ENCODE peak calls at places on chromosomes 12 and 14, in five cellular contexts. L is tibial artery, J is iPS DF 6.9, W is cardiac muscle cell, S is A549. M is an unnamed sample.

GRCh38 chr14:98181768-98182167 is 1090.2 kb downstream of the BCL11B start:
- DNase-seq in L (no peak), J (no peak), W (no peak), S (no peak), M (no peak)

GRCh38 chr14:50804181-50804721 is 26.7 kb downstream of the NIN start:
- DNase-seq in L (no peak), J (no peak), W (no peak), S (no peak), M (no peak)

GRCh38 chr12:112370156-112370555 is 12.1 kb downstream of the HECTD4 start:
- DNase-seq in L (no peak), J (no peak), W (no peak), S (no peak), M (no peak)

GRCh38 chr12:67915335-67915851 is 73.9 kb upstream of the IFNG-AS1 start:
- DNase-seq in L (no peak), J (no peak), W (no peak), S (no peak), M (no peak)

GRCh38 chr12:122830517-122831214 is 4.6 kb upstream of the HIP1R start:
- DNase-seq in L (no peak), J (no peak), W (no peak), S (peak; percentile 63), M (no peak)

GRCh38 chr12:57126061-57126460 is 2.2 kb upstream of the LRP1 start:
- DNase-seq in L (no peak), J (no peak), W (no peak), S (no peak), M (no peak)

GRCh38 chr12:45377815-45378214 is 161.9 kb downstream of the ANO6 start:
- DNase-seq in L (no peak), J (no peak), W (no peak), S (no peak), M (no peak)

GRCh38 chr14:62123959-62124358 is 361.7 kb downstream of the SNAPC1 start:
- DNase-seq in L (no peak), J (no peak), W (no peak), S (no peak), M (no peak)

GRCh38 chr12:76308866-76309265 is 39.3 kb downstream of the BBS10 start:
- DNase-seq in L (no peak), J (no peak), W (no peak), S (no peak), M (no peak)

GRCh38 chr14:59060841-59061240 is 127.6 kb upstream of the DAAM1 start:
- DNase-seq in L (no peak), J (no peak), W (no peak), S (no peak), M (no peak)

GRCh38 chr12:13211859-13212664 is 15.5 kb downstream of the EMP1 start:
- DNase-seq in L (peak; percentile 43), J (no peak), W (peak; percentile 74), S (peak; percentile 70), M (no peak)

GRCh38 chr14:95033851-95034622 is 123.3 kb downstream of the DICER1 start:
- DNase-seq in L (no peak), J (no peak), W (no peak), S (no peak), M (no peak)

GRCh38 chr14:34098045-34098984 is 147.4 kb upstream of the EGLN3 start:
- DNase-seq in L (peak; percentile 30), J (no peak), W (peak; percentile 19), S (peak; percentile 35), M (peak; percentile 62)

GRCh38 chr14:102375126-102375525 is 12.4 kb downstream of the TECPR2 start:
- DNase-seq in L (no peak), J (no peak), W (no peak), S (no peak), M (no peak)

DNA sequence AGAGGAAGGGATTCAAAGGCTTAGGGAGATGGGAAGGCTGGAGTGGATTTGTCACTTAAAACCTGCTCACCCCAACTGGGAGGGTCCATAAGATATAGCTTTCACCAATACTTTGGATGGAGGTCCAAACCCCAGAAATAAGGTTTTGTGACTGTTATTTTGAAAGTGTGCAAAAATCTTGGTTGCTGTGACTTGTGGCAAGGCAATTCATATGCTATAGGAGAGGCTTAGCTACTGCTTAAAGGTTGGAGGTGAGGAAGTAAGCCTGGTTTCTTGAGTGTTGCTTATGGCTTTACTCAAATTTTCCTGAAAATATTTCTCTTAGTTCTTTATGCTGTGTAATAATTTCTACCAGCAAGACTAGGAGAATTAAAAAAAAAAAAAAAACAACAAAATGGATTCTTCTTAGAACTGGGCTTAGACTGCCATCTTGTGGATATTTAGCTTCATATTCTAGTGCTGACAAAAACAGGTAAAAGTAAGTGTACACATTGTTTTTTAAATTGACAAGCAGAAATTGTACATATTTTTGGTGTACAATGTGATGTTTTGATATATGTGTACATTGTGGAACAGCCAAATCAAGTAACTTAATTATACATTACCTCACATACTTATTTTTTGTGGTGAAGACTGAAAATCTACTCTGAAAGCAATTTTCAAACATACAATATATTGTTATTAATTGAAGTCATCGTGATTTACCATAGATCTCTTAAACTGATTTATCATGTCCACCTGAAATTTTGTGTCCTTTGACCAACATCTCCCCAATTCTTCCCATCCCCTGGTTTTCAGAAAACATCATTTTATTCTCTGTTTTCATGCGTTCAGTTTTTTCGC is 23.0 kb downstream of the PDE6H start:
- DNase-seq in L (no peak), J (no peak), W (peak; percentile 70), S (peak; percentile 25), M (no peak)
- H3K27ac ChIP-seq in L (peak overlapping the region; percentile 3), J (no peak overlapping the region), W (no peak overlapping the region), S (no peak overlapping the region), M (no peak overlapping the region)

DNA sequence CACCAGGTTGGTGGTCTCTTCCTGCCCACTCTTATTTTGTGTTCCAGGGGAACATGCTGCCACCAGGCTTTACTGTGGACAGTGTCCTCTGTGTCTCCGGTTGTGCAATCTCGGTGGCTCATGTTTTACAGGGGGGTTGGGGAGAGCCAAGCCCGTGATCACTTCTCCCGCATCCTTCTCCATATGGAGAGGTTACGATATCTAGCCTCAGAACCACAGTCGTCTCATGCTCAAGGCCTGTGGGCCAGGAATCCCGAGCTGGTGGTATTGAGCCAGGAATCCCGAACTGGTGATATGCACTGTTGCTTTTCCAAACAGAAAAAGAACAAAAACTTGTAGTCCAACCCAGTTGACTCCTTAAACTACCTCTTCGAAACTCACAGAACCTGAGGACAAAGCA is 37.0 kb upstream of the INF2 start:
- DNase-seq in L (no peak), J (no peak), W (no peak), S (no peak), M (no peak)
- H3K4me1 ChIP-seq in L (peaks cover 19% of the 10 kb centered on the region), J (no peaks in the 10 kb centered on the region), W (no peaks in the 10 kb centered on the region), S (peaks cover 5% of the 10 kb centered on the region), M (no peaks in the 10 kb centered on the region)

GRCh38 chr12:71804505-71804904 is 35.1 kb upstream of the TBC1D15 start:
- DNase-seq in L (no peak), J (peak; percentile 33), W (no peak), S (no peak), M (no peak)

GRCh38 chr12:71795901-71796300 is 41.2 kb downstream of the RAB21 start:
- DNase-seq in L (no peak), J (no peak), W (no peak), S (no peak), M (no peak)

GRCh38 chr12:71797506-71797905 is 42.1 kb upstream of the TBC1D15 start:
- DNase-seq in L (no peak), J (no peak), W (no peak), S (no peak), M (no peak)

GRCh38 chr12:71800177-71800576 is 39.4 kb upstream of the TBC1D15 start:
- DNase-seq in L (no peak), J (no peak), W (no peak), S (no peak), M (no peak)

GRCh38 chr12:71799105-71799504 is 40.5 kb upstream of the TBC1D15 start:
- DNase-seq in L (no peak), J (no peak), W (peak; percentile 1), S (no peak), M (no peak)
- H3K27ac ChIP-seq in L (no peak overlapping the region), J (no peak overlapping the region), W (no peak overlapping the region), S (no peak overlapping the region), M (no peak overlapping the region)

DNA sequence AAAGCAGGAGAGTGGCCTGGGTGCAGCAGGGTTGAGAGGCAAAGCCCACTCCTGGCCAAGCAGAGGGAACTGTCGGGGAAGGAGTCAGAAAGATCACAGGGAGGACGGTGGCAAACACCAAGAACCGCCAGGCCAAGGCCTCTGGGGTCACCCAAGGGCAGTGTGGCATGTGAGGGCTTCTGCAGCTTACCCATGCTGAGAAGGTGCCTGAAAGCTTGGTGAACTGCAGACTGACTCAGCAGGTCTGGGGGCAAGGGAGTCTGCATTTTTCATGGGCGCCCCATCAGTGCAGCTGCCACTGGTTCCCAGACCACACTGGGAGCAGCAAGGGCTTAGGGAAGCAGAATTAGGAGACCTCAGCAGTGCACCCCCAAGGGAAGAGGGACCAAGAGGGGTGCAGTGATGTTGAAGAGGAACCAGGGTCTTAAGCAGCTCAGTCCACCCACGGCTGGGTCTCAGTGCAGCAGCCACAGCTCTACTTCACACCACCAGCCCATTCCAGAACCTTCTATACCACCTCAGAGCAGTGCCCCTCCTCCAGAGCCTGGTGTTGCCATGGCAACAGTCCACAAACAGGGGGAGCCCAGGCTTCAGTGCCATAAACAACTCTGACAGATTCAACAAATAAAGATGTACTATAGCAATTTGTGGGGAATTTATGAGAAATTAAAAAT is 59.4 kb downstream of the ITPK1 start:
- DNase-seq in L (no peak), J (no peak), W (no peak), S (no peak), M (no peak)
- H3K4me1 ChIP-seq in L (peaks cover 52% of the 10 kb centered on the region), J (peaks cover 6% of the 10 kb centered on the region), W (peaks cover 25% of the 10 kb centered on the region), S (peaks cover 50% of the 10 kb centered on the region), M (peaks cover 13% of the 10 kb centered on the region)

GRCh38 chr14:99807413-99808132 is 14.4 kb downstream of the EML1 start:
- DNase-seq in L (no peak), J (no peak), W (no peak), S (peak; percentile 50), M (no peak)

GRCh38 chr14:99809376-99809775 is 16.2 kb downstream of the EML1 start:
- DNase-seq in L (peak; percentile 59), J (no peak), W (no peak), S (no peak), M (peak; percentile 92)

GRCh38 chr14:99809864-99810854 is 16.9 kb downstream of the EML1 start:
- DNase-seq in L (peak; percentile 65), J (no peak), W (no peak), S (no peak), M (peak; percentile 51)

GRCh38 chr14:99808133-99808505 is 14.9 kb downstream of the EML1 start:
- DNase-seq in L (no peak), J (no peak), W (no peak), S (no peak), M (no peak)

DNA sequence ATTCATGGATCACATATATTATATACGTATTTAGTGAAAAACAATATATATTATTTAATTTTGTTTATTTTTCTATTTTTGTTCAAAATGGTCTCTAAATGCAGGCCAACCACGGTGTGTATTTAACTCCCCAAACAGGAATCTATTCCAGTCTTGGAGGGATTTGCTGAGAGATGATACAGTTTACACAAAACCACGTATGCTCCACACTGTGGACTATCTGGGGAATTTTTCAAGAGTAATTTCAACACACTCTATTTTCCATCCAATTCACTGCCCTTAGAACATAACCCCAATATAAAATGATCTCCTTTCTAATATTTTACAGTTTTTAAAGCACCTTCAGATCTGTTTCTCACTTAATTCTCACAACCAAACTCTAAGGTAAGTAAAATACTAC is 15.3 kb downstream of the EML1 start:
- DNase-seq in L (no peak), J (no peak), W (no peak), S (no peak), M (no peak)
- H3K27ac ChIP-seq in L (no peak overlapping the region), J (no peak overlapping the region), W (no peak overlapping the region), S (no peak overlapping the region), M (no peak overlapping the region)